ENCODE peak calls at places on chromosomes 1 and 21, in seven cellular contexts. S is A549, M is dorsolateral prefrontal cortex, K is lung, Y is AG09309, Q is GM12864, Z is fibroblast of pulmonary artery. B is an unnamed sample.

GRCh38 chr1:220767312-220768126 is 19.2 kb upstream of the MTARC1 start:
- DNase-seq in M (no peak), Z (peak), Q (no peak), K (no peak), Y (no peak), S (no peak), B (no peak)

GRCh38 chr1:112461200-112461871 is 47.4 kb upstream of the WNT2B start:
- DNase-seq in M (no peak), Z (no peak), Q (no peak), K (peak), S (no peak), Y (no peak), B (peak)

GRCh38 chr1:160838876-160839275 is 23.8 kb downstream of the CD244 start:
- DNase-seq in S (no peak), Z (no peak), K (no peak), M (no peak), Y (no peak), Q (no peak), B (no peak)

GRCh38 chr1:60813051-60813450 is 269.3 kb upstream of the NFIA start:
- DNase-seq in Y (no peak), S (no peak), M (no peak), Q (no peak), K (no peak), Z (peak), B (peak)

GRCh38 chr1:228668553-228669400 is 66.5 kb upstream of the RHOU start:
- DNase-seq in Q (no peak), M (no peak), K (no peak), S (no peak), Z (peak), Y (peak), B (no peak)

GRCh38 chr1:109642610-109643009 is 13.3 kb upstream of the GSTM4 start:
- DNase-seq in K (no peak), Z (no peak), S (no peak), M (no peak), Q (no peak), Y (no peak), B (no peak)

GRCh38 chr1:91751281-91751680 is 134.7 kb downstream of the TGFBR3 start:
- DNase-seq in S (no peak), Y (peak), K (no peak), M (no peak), Z (peak), Q (no peak), B (no peak)

GRCh38 chr1:226432586-226433360 is 24.9 kb upstream of the PARP1 start:
- DNase-seq in M (no peak), Y (no peak), Q (no peak), K (no peak), S (no peak), Z (no peak), B (no peak)

GRCh38 chr21:26748066-26748465 is 97.1 kb downstream of the ADAMTS1 start:
- DNase-seq in S (no peak), K (no peak), Q (no peak), Y (no peak), M (no peak), Z (no peak), B (no peak)

GRCh38 chr1:77889240-77889637 is 815 bp downstream of the NEXN start:
- DNase-seq in S (peak), Y (no peak), Q (no peak), K (no peak), M (no peak), Z (peak), B (no peak)

GRCh38 chr1:225755668-225756294 is 21.8 kb upstream of the SRP9 start:
- DNase-seq in S (no peak), Z (no peak), M (no peak), Y (no peak), Q (no peak), K (no peak), B (no peak)

GRCh38 chr1:226656601-226657277 is 82.3 kb downstream of the ITPKB start:
- DNase-seq in M (peak), Q (no peak), S (no peak), K (no peak), Y (peak), Z (peak), B (no peak)

GRCh38 chr1:178494569-178494971 is 2.2 kb downstream of the CLEC20A start:
- DNase-seq in Q (no peak), S (no peak), K (no peak), M (no peak), Y (no peak), Z (no peak), B (no peak)

GRCh38 chr1:233459968-233460367 is 132.4 kb downstream of the MAP3K21 start:
- DNase-seq in Z (no peak), Y (no peak), K (no peak), M (no peak), Q (no peak), S (no peak), B (peak)

GRCh38 chr1:183807549-183808168 is 2.7 kb downstream of the RGL1 start:
- DNase-seq in S (no peak), Z (peak), K (no peak), Q (peak), Y (no peak), M (no peak), B (no peak)

GRCh38 chr1:204846546-204846945 is 24.1 kb upstream of the NFASC start:
- DNase-seq in Y (no peak), Q (no peak), S (no peak), M (peak), K (no peak), Z (no peak), B (no peak)

GRCh38 chr1:214677945-214678344 is 75.0 kb downstream of the CENPF start:
- DNase-seq in Y (no peak), S (no peak), Z (no peak), Q (no peak), M (no peak), K (no peak), B (no peak)

GRCh38 chr1:230743874-230744273 is 3.3 kb upstream of the CAPN9 start:
- DNase-seq in Q (no peak), S (no peak), K (no peak), Z (no peak), M (no peak), Y (no peak), B (no peak)

GRCh38 chr1:67691712-67692111 is 6.7 kb downstream of the GADD45A start:
- DNase-seq in S (no peak), Y (no peak), Z (no peak), M (no peak), Q (no peak), K (no peak), B (no peak)

GRCh38 chr1:38265293-38266196 is 219.0 kb upstream of the POU3F1 start:
- DNase-seq in K (no peak), M (no peak), S (no peak), Y (no peak), Z (no peak), Q (no peak), B (no peak)

GRCh38 chr1:1307261-1307907 is 346 bp downstream of the ACAP3 start:
- DNase-seq in S (no peak), Q (no peak), K (peak), Y (no peak), M (no peak), Z (no peak), B (no peak)

GRCh38 chr1:151990856-151991198 is 2.8 kb downstream of the S100A10 start:
- DNase-seq in K (peak), Z (peak), S (peak), M (no peak), Y (no peak), Q (no peak), B (no peak)

GRCh38 chr1:212950243-212951057 is at the start of gene VASH2:
- DNase-seq in S (peak), Z (peak), Y (no peak), Q (no peak), M (peak), K (peak), B (peak)

GRCh38 chr1:194935864-194936263 is 1672.4 kb downstream of the KCNT2 start:
- DNase-seq in S (no peak), Y (no peak), K (no peak), Z (no peak), M (no peak), Q (no peak), B (no peak)

DNA sequence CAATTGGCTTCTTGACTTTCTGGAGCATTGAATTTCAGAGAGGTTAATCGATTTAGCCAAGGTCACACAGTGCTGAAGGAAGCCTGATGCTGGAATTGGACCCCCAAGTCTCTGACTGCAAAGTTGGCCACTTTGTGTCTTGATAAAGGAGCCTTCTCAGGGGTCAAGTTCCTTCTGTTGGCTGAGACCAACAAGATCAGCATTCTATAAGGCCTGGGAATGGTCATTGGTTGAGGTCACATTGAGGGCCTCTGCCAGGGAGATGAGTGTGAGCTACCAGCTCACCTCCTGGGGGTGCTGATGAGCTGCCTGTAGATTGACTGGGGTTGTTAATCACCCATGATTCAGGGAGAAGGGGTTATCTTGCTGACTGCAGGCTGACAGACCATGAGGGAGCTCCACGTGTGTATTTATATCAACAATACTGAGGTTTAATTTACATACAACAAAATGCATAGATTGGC is 54.5 kb downstream of the RPS6KA1 start:
- DNase-seq in M (no peak), S (peak), K (no peak), Z (no peak), Q (no peak), Y (no peak), B (no peak)
- TF ChIP-seq CTCF in M (no peak), S (no peak), K (no peak), Z (no peak), Q (peak), Y (peak), B (peak)

GRCh38 chr1:51504806-51505525 is 14.1 kb downstream of the EPS15 start:
- DNase-seq in Y (no peak), Z (no peak), Q (no peak), K (no peak), M (no peak), S (no peak), B (no peak)

GRCh38 chr1:51509773-51510172 is 9.3 kb downstream of the EPS15 start:
- DNase-seq in Z (no peak), K (no peak), M (no peak), Y (no peak), Q (no peak), S (no peak), B (no peak)

GRCh38 chr1:51512120-51512519 is 6.9 kb downstream of the EPS15 start:
- DNase-seq in S (no peak), K (no peak), Z (no peak), Q (no peak), Y (no peak), M (no peak), B (no peak)

DNA sequence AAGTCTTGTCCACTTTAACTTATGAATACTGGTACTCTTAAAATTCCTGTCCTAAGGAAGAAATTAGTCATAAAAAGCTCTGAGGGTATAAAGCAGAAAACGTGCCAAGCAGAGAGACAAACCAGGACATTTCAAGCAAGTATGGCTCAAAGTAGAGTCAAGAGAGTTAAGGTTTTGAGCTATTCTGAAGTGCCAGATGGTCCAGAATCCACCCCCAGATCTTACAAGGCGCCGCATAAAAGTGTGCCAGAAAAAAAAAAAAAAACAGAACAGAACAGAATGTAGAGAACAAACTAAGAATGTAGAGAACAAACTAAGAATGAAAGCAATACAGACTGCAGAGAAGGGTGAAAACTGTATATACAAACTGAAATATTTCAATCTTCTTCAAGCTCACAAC is 12.5 kb downstream of the EPS15 start:
- DNase-seq in K (no peak), Q (peak), Y (peak), S (no peak), M (no peak), Z (peak), B (peak)
- H3K4me3 ChIP-seq in K (no peak), Q (no peak), Y (no peak), S (no peak), M (no peak), Z (peak), B (no peak)

DNA sequence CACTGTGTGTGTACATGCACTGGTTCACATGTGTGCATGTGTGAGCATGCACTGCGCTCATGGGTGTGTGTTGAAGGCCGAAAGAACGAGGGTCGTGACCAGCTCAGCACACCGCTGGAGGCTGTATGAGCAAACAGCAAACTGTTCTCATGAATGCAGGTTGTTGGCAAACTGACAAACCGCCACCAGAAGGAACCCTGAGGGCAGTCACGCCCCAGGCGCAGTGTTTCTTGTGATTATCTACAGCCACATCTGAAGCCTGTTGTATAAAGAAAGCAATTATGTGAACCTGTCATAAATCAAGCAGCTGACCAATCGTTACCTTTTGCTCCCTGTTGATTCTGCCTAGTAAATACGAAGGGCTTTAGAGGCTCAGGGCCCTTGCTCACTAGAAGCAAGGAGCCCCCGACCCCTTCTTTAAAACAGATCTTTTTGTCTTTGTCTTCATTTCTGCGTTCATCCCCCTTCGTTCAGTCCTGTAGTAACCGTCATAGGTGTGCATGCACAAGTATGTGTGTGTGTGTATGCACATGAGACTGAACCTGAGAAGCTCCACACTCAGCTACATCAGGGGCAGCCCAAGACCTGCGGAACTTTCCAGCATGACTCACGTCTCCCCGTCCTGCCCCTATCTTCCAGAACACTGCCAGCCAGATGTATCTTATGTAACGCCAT is 16.8 kb upstream of the RIPK4 start:
- DNase-seq in Q (no peak), K (no peak), Y (peak), M (no peak), S (peak), Z (no peak), B (peak)
- TF ChIP-seq CTCF in Q (no peak), K (no peak), Y (no peak), M (no peak), S (no peak), Z (no peak), B (no peak)

GRCh38 chr1:107777664-107778047 is 187.3 kb downstream of the VAV3 start:
- DNase-seq in Y (no peak), K (no peak), Q (no peak), M (no peak), S (no peak), Z (no peak), B (no peak)
- H3K4me3 ChIP-seq in Y (no peak), K (no peak), Q (no peak), M (no peak), S (no peak), Z (no peak), B (no peak)

GRCh38 chr1:242427519-242427918 is 97.0 kb downstream of the PLD5 start:
- DNase-seq in K (no peak), Z (no peak), Q (no peak), M (no peak), Y (no peak), S (no peak), B (no peak)

GRCh38 chr1:242426271-242426905 is 98.1 kb downstream of the PLD5 start:
- DNase-seq in Q (no peak), Z (no peak), K (no peak), S (no peak), Y (no peak), M (no peak), B (no peak)

GRCh38 chr1:242430956-242431355 is 93.5 kb downstream of the PLD5 start:
- DNase-seq in M (no peak), Z (no peak), Q (no peak), S (no peak), Y (no peak), K (no peak), B (no peak)

GRCh38 chr1:242428403-242429190 is 95.9 kb downstream of the PLD5 start:
- DNase-seq in S (no peak), Z (no peak), M (no peak), Y (no peak), K (no peak), Q (no peak), B (no peak)

GRCh38 chr1:242425232-242425631 is 99.3 kb downstream of the PLD5 start:
- DNase-seq in Z (no peak), S (peak), M (no peak), Y (no peak), Q (no peak), K (no peak), B (no peak)
- TF ChIP-seq CTCF in Z (no peak), S (peak), M (no peak), Y (no peak), Q (peak), K (no peak), B (peak)

B was measured in retinal pigment epithelial cell.